ENCODE peak calls at places on chromosomes 11 and 22, in eight cellular contexts. One of them, this sample, is unnamed.

GRCh38 chr11:114359342-114359741 is 41.0 kb downstream of the C11orf71 start:
- DNase-seq in esophagus squamous epithelium: no peak
- DNase-seq in brain microvascular endothelial cell: no peak
- DNase-seq in sigmoid colon: no peak
- DNase-seq in BJ: no peak
- DNase-seq in BE2C: no peak
- DNase-seq in GM06990: no peak
- DNase-seq in PC-3: no peak
- DNase-seq in this sample: peak; percentile 25

GRCh38 chr11:65355776-65356393 is 1.3 kb downstream of the TIGD3 start:
- DNase-seq in esophagus squamous epithelium: no peak
- DNase-seq in brain microvascular endothelial cell: peak; percentile 38
- DNase-seq in sigmoid colon: peak; percentile 73
- DNase-seq in BJ: no peak
- DNase-seq in BE2C: no peak
- DNase-seq in GM06990: no peak
- DNase-seq in PC-3: no peak
- DNase-seq in this sample: no peak

GRCh38 chr11:10809373-10810199 is 860 bp upstream of the EIF4G2 start:
- DNase-seq in esophagus squamous epithelium: no peak
- DNase-seq in brain microvascular endothelial cell: peak; percentile 79
- DNase-seq in sigmoid colon: peak; percentile 77
- DNase-seq in BJ: peak; percentile 21
- DNase-seq in BE2C: no peak
- DNase-seq in GM06990: no peak
- DNase-seq in PC-3: peak; percentile 63
- DNase-seq in this sample: no peak

GRCh38 chr11:68832476-68833176 is 9.1 kb downstream of the CPT1A start:
- DNase-seq in esophagus squamous epithelium: no peak
- DNase-seq in brain microvascular endothelial cell: no peak
- DNase-seq in sigmoid colon: no peak
- DNase-seq in BJ: no peak
- DNase-seq in BE2C: no peak
- DNase-seq in GM06990: no peak
- DNase-seq in PC-3: no peak
- DNase-seq in this sample: no peak

GRCh38 chr11:697811-698311 is 2.2 kb downstream of the TMEM80 start:
- DNase-seq in esophagus squamous epithelium: no peak
- DNase-seq in brain microvascular endothelial cell: peak; percentile 48
- DNase-seq in sigmoid colon: no peak
- DNase-seq in BJ: no peak
- DNase-seq in BE2C: no peak
- DNase-seq in GM06990: no peak
- DNase-seq in PC-3: peak; percentile 48
- DNase-seq in this sample: no peak

GRCh38 chr22:26751217-26751616 is 93.8 kb downstream of the MIAT start:
- DNase-seq in esophagus squamous epithelium: no peak
- DNase-seq in brain microvascular endothelial cell: no peak
- DNase-seq in sigmoid colon: no peak
- DNase-seq in BJ: no peak
- DNase-seq in BE2C: no peak
- DNase-seq in GM06990: peak; percentile 11
- DNase-seq in PC-3: no peak
- DNase-seq in this sample: no peak

GRCh38 chr11:17979770-17980371 is 33.0 kb downstream of the SERGEF start:
- DNase-seq in esophagus squamous epithelium: no peak
- DNase-seq in brain microvascular endothelial cell: no peak
- DNase-seq in sigmoid colon: no peak
- DNase-seq in BJ: no peak
- DNase-seq in BE2C: peak; percentile 11
- DNase-seq in GM06990: no peak
- DNase-seq in PC-3: peak; percentile 61
- DNase-seq in this sample: peak; percentile 58

GRCh38 chr22:25057013-25057881 is 104.7 kb downstream of the KIAA1671 start:
- DNase-seq in esophagus squamous epithelium: no peak
- DNase-seq in brain microvascular endothelial cell: peak; percentile 43
- DNase-seq in sigmoid colon: peak; percentile 69
- DNase-seq in BJ: no peak
- DNase-seq in BE2C: peak; percentile 81
- DNase-seq in GM06990: peak; percentile 55
- DNase-seq in PC-3: peak; percentile 79
- DNase-seq in this sample: peak; percentile 72

GRCh38 chr11:84407091-84407490 is 1120.9 kb upstream of the CCDC90B start:
- DNase-seq in esophagus squamous epithelium: no peak
- DNase-seq in brain microvascular endothelial cell: no peak
- DNase-seq in sigmoid colon: no peak
- DNase-seq in BJ: no peak
- DNase-seq in BE2C: no peak
- DNase-seq in GM06990: no peak
- DNase-seq in PC-3: no peak
- DNase-seq in this sample: no peak

GRCh38 chr11:96014234-96014633 is 90.3 kb upstream of the MTMR2 start:
- DNase-seq in esophagus squamous epithelium: no peak
- DNase-seq in brain microvascular endothelial cell: peak; percentile 81
- DNase-seq in sigmoid colon: no peak
- DNase-seq in BJ: no peak
- DNase-seq in BE2C: no peak
- DNase-seq in GM06990: no peak
- DNase-seq in PC-3: peak; percentile 80
- DNase-seq in this sample: peak; percentile 59

GRCh38 chr11:71223081-71223405 is 29.3 kb downstream of the SHANK2 start:
- DNase-seq in esophagus squamous epithelium: no peak
- DNase-seq in brain microvascular endothelial cell: no peak
- DNase-seq in sigmoid colon: no peak
- DNase-seq in BJ: no peak
- DNase-seq in BE2C: no peak
- DNase-seq in GM06990: no peak
- DNase-seq in PC-3: no peak
- DNase-seq in this sample: no peak

GRCh38 chr11:112179601-112180000 is 4.3 kb downstream of the BCO2 start:
- DNase-seq in esophagus squamous epithelium: no peak
- DNase-seq in brain microvascular endothelial cell: no peak
- DNase-seq in sigmoid colon: no peak
- DNase-seq in BJ: no peak
- DNase-seq in BE2C: no peak
- DNase-seq in GM06990: no peak
- DNase-seq in PC-3: no peak
- DNase-seq in this sample: no peak

GRCh38 chr11:128929468-128929867 is 13.2 kb downstream of the TP53AIP1 start:
- DNase-seq in esophagus squamous epithelium: no peak
- DNase-seq in brain microvascular endothelial cell: no peak
- DNase-seq in sigmoid colon: no peak
- DNase-seq in BJ: no peak
- DNase-seq in BE2C: no peak
- DNase-seq in GM06990: no peak
- DNase-seq in PC-3: no peak
- DNase-seq in this sample: no peak

GRCh38 chr11:118957968-118958367 is 1.9 kb downstream of the UPK2 start:
- DNase-seq in esophagus squamous epithelium: no peak
- DNase-seq in brain microvascular endothelial cell: no peak
- DNase-seq in sigmoid colon: no peak
- DNase-seq in BJ: no peak
- DNase-seq in BE2C: no peak
- DNase-seq in GM06990: no peak
- DNase-seq in PC-3: no peak
- DNase-seq in this sample: no peak

DNA sequence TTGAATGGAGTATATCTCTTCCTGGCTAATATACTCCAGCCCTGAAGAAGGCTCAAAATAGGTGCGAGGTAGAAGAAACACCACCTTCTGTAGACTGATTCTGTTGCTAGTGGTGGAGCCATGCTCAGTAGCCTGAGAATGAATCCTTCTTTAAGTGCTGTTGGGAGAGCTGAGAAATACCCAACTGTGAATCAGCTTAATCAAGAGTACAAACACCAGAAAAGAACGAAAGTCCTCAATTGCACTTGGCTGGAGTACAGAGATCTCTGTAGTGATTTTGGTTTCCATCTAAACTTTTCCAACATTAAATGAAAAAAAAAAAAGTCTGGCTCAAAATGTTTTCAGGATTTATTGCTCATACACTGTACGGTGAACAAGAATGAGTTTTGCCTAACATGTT is 619.1 kb downstream of the METTL15 start:
- DNase-seq in esophagus squamous epithelium: no peak
- DNase-seq in brain microvascular endothelial cell: no peak
- DNase-seq in sigmoid colon: no peak
- DNase-seq in BJ: no peak
- DNase-seq in BE2C: no peak
- DNase-seq in GM06990: no peak
- DNase-seq in PC-3: no peak
- DNase-seq in this sample: no peak
- TF ChIP-seq CTCF in esophagus squamous epithelium: no peak
- TF ChIP-seq CTCF in brain microvascular endothelial cell: no peak
- TF ChIP-seq CTCF in sigmoid colon: no peak
- TF ChIP-seq CTCF in BJ: no peak
- TF ChIP-seq CTCF in BE2C: no peak
- TF ChIP-seq CTCF in GM06990: no peak
- TF ChIP-seq CTCF in PC-3: no peak
- TF ChIP-seq CTCF in this sample: no peak

DNA sequence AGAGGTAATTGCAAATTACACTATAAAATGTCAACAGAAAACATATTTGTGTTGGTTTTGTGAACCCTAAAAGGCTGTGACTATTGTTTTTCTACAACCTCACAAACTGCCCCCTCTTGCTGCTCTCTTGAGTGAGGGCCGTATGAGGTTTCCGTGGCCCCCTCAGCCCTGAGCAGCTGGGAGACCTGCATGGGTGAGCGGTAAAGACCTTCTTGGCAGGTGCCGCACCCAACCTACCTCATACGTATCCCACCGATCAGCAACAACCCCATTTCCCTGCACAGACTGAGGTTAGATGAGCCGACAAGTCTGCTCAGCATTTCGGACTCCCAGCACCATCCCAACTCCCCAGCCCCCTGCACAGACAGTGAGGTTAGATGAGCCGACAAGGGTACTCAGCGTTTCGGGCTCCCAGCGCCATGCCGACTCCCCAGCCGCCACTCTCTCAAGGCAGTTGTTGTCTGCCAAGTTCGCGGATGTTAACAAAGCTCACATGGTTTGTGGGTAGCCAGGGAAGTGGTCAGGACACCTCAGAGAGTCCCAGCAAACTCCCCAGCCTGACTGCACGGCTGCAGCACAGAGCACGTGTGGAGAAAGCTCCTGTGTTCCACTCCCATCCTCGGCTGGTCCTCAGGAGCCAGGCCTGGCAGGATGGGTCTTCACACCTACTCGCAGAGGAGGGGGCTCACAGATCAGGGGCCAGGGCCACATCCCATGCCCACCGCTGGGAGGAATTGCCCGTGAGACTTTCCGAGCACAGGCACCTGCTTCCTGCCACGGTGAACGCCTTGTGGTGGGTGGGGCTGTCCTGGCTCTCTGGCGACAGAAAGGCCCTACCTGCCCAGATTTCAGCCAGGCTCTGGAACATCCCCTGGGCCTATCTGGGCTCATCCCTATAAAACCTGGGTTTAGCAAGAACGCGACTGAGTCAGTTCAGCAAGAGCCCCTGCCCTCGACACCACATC is 502.9 kb downstream of the BRD1 start:
- DNase-seq in esophagus squamous epithelium: no peak
- DNase-seq in brain microvascular endothelial cell: no peak
- DNase-seq in sigmoid colon: no peak
- DNase-seq in BJ: no peak
- DNase-seq in BE2C: no peak
- DNase-seq in GM06990: no peak
- DNase-seq in PC-3: no peak
- DNase-seq in this sample: no peak
- H3K27me3 ChIP-seq in esophagus squamous epithelium: no peaks in the 10 kb centered on the region
- H3K27me3 ChIP-seq in brain microvascular endothelial cell: no peaks in the 10 kb centered on the region
- H3K27me3 ChIP-seq in sigmoid colon: peaks cover 20% of the 10 kb centered on the region
- H3K27me3 ChIP-seq in BJ: no peaks in the 10 kb centered on the region
- H3K27me3 ChIP-seq in BE2C: peaks cover 4% of the 10 kb centered on the region
- H3K27me3 ChIP-seq in GM06990: no peaks in the 10 kb centered on the region
- H3K27me3 ChIP-seq in PC-3: peaks cover 56% of the 10 kb centered on the region
- H3K27me3 ChIP-seq in this sample: no peaks in the 10 kb centered on the region

GRCh38 chr22:42108848-42109247 is 18.3 kb upstream of the NDUFA6 start:
- DNase-seq in esophagus squamous epithelium: no peak
- DNase-seq in brain microvascular endothelial cell: no peak
- DNase-seq in sigmoid colon: no peak
- DNase-seq in BJ: no peak
- DNase-seq in BE2C: no peak
- DNase-seq in GM06990: no peak
- DNase-seq in PC-3: no peak
- DNase-seq in this sample: no peak

GRCh38 chr22:42111798-42112197 is 18.8 kb downstream of the CYP2D6 start:
- DNase-seq in esophagus squamous epithelium: no peak
- DNase-seq in brain microvascular endothelial cell: no peak
- DNase-seq in sigmoid colon: no peak
- DNase-seq in BJ: no peak
- DNase-seq in BE2C: no peak
- DNase-seq in GM06990: no peak
- DNase-seq in PC-3: no peak
- DNase-seq in this sample: no peak

GRCh38 chr22:42116848-42117424 is 13.7 kb downstream of the CYP2D6 start:
- DNase-seq in esophagus squamous epithelium: no peak
- DNase-seq in brain microvascular endothelial cell: no peak
- DNase-seq in sigmoid colon: no peak
- DNase-seq in BJ: no peak
- DNase-seq in BE2C: peak; percentile 54
- DNase-seq in GM06990: no peak
- DNase-seq in PC-3: no peak
- DNase-seq in this sample: peak; percentile 33

DNA sequence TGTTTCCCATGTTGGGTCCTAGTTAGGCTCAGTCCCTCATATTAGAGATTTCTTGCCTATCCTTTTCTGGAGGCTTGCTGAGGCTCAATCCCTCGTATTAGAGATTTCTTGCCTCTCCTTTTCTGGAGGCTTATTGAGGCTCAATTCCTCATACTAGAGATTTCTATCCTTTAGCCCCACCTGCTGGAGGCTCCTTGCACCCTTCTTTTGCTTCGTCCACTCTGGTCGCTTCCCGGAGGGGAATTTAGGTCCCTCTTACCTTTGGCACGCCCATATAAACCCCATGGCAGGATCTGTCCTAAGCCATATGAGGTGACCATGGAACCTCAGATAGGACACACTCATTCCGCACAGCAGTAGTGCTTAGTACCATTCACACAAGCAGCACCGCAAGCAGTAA is 15.9 kb downstream of the CYP2D6 start:
- DNase-seq in esophagus squamous epithelium: no peak
- DNase-seq in brain microvascular endothelial cell: peak; percentile 16
- DNase-seq in sigmoid colon: no peak
- DNase-seq in BJ: no peak
- DNase-seq in BE2C: peak; percentile 68
- DNase-seq in GM06990: no peak
- DNase-seq in PC-3: peak; percentile 5
- DNase-seq in this sample: no peak
- TF ChIP-seq CTCF in esophagus squamous epithelium: no peak
- TF ChIP-seq CTCF in brain microvascular endothelial cell: peak; percentile 61
- TF ChIP-seq CTCF in sigmoid colon: no peak
- TF ChIP-seq CTCF in BJ: peak; percentile 42
- TF ChIP-seq CTCF in BE2C: peak; percentile 73
- TF ChIP-seq CTCF in GM06990: peak; percentile 12
- TF ChIP-seq CTCF in PC-3: no peak
- TF ChIP-seq CTCF in this sample: peak; percentile 32

DNA sequence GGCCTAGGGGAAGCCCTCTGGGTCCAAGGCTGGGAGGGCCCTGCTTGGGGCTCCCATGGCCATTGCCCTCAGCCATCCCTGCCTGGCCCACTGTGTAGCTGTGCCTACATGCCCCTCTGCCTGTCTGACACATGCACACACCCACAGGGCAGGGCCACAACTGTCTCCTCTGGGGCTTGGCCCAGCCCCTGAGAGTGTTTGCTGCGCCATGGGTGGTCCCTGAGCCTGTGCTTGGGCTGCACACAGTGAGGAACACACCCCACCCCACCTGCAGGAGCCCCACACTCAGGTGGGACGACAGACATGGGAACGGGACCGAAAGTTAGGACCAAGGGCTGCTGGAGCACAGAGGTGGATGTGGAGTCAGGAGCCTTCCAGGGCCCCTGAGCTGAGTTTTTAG is 489.5 kb downstream of the TBC1D22A start:
- DNase-seq in esophagus squamous epithelium: no peak
- DNase-seq in brain microvascular endothelial cell: no peak
- DNase-seq in sigmoid colon: no peak
- DNase-seq in BJ: no peak
- DNase-seq in BE2C: no peak
- DNase-seq in GM06990: no peak
- DNase-seq in PC-3: no peak
- DNase-seq in this sample: no peak
- H3K27me3 ChIP-seq in esophagus squamous epithelium: no peaks in the 10 kb centered on the region
- H3K27me3 ChIP-seq in brain microvascular endothelial cell: no peaks in the 10 kb centered on the region
- H3K27me3 ChIP-seq in sigmoid colon: no peaks in the 10 kb centered on the region
- H3K27me3 ChIP-seq in BJ: no peaks in the 10 kb centered on the region
- H3K27me3 ChIP-seq in BE2C: no peaks in the 10 kb centered on the region
- H3K27me3 ChIP-seq in GM06990: no peaks in the 10 kb centered on the region
- H3K27me3 ChIP-seq in PC-3: no peaks in the 10 kb centered on the region
- H3K27me3 ChIP-seq in this sample: no peaks in the 10 kb centered on the region